ENCODE peak calls at places on chromosomes 3 and 15, in ten cellular contexts. One of them, this sample, is unnamed.

GRCh38 chr3:119333773-119334492 is 39.8 kb downstream of the ARHGAP31 start:
- DNase-seq in fibroblast of the aortic adventitia: no peak
- DNase-seq in astrocyte of the spinal cord: no peak
- DNase-seq in heart right ventricle: peak; percentile 62
- DNase-seq in breast epithelium: no peak
- DNase-seq in cardiac muscle cell: no peak
- DNase-seq in spleen: no peak
- DNase-seq in foreskin fibroblast: no peak
- DNase-seq in left lung: no peak
- DNase-seq in PC-3: no peak
- DNase-seq in this sample: no peak

GRCh38 chr3:124504332-124505059 is 225.8 kb upstream of the UMPS start:
- DNase-seq in astrocyte of the spinal cord: peak; percentile 46
- DNase-seq in cardiac muscle cell: peak; percentile 66
- DNase-seq in fibroblast of the aortic adventitia: peak; percentile 39
- DNase-seq in PC-3: peak; percentile 47
- DNase-seq in left lung: no peak
- DNase-seq in breast epithelium: no peak
- DNase-seq in spleen: no peak
- DNase-seq in foreskin fibroblast: no peak
- DNase-seq in heart right ventricle: peak; percentile 27
- DNase-seq in this sample: peak; percentile 41

GRCh38 chr15:27825023-27825422 is 274.1 kb downstream of the OCA2 start:
- DNase-seq in PC-3: no peak
- DNase-seq in foreskin fibroblast: no peak
- DNase-seq in astrocyte of the spinal cord: no peak
- DNase-seq in cardiac muscle cell: no peak
- DNase-seq in heart right ventricle: no peak
- DNase-seq in fibroblast of the aortic adventitia: no peak
- DNase-seq in left lung: no peak
- DNase-seq in spleen: no peak
- DNase-seq in breast epithelium: no peak
- DNase-seq in this sample: no peak

GRCh38 chr15:57227899-57228298 is 148.4 kb upstream of the CGNL1 start:
- DNase-seq in fibroblast of the aortic adventitia: peak; percentile 92
- DNase-seq in PC-3: no peak
- DNase-seq in foreskin fibroblast: peak; percentile 77
- DNase-seq in cardiac muscle cell: peak; percentile 78
- DNase-seq in heart right ventricle: no peak
- DNase-seq in left lung: no peak
- DNase-seq in breast epithelium: no peak
- DNase-seq in astrocyte of the spinal cord: peak; percentile 92
- DNase-seq in spleen: no peak
- DNase-seq in this sample: peak; percentile 94

GRCh38 chr3:12369029-12369428 is 80.2 kb downstream of the PPARG start:
- DNase-seq in breast epithelium: no peak
- DNase-seq in PC-3: no peak
- DNase-seq in fibroblast of the aortic adventitia: no peak
- DNase-seq in heart right ventricle: no peak
- DNase-seq in left lung: no peak
- DNase-seq in astrocyte of the spinal cord: no peak
- DNase-seq in cardiac muscle cell: no peak
- DNase-seq in spleen: no peak
- DNase-seq in foreskin fibroblast: no peak
- DNase-seq in this sample: no peak

GRCh38 chr15:44015555-44015954 is 179.5 kb downstream of the FRMD5 start:
- DNase-seq in foreskin fibroblast: no peak
- DNase-seq in cardiac muscle cell: peak; percentile 58
- DNase-seq in astrocyte of the spinal cord: peak; percentile 46
- DNase-seq in spleen: no peak
- DNase-seq in fibroblast of the aortic adventitia: peak; percentile 76
- DNase-seq in left lung: no peak
- DNase-seq in heart right ventricle: no peak
- DNase-seq in breast epithelium: no peak
- DNase-seq in PC-3: no peak
- DNase-seq in this sample: no peak

GRCh38 chr15:38608682-38609081 is 44.1 kb upstream of the RASGRP1 start:
- DNase-seq in astrocyte of the spinal cord: no peak
- DNase-seq in left lung: no peak
- DNase-seq in cardiac muscle cell: no peak
- DNase-seq in spleen: no peak
- DNase-seq in breast epithelium: no peak
- DNase-seq in heart right ventricle: no peak
- DNase-seq in foreskin fibroblast: no peak
- DNase-seq in PC-3: no peak
- DNase-seq in fibroblast of the aortic adventitia: no peak
- DNase-seq in this sample: no peak

GRCh38 chr3:182220013-182220412 is 508.3 kb downstream of the SOX2 start:
- DNase-seq in foreskin fibroblast: no peak
- DNase-seq in left lung: no peak
- DNase-seq in breast epithelium: no peak
- DNase-seq in heart right ventricle: no peak
- DNase-seq in spleen: no peak
- DNase-seq in PC-3: no peak
- DNase-seq in astrocyte of the spinal cord: no peak
- DNase-seq in cardiac muscle cell: no peak
- DNase-seq in fibroblast of the aortic adventitia: no peak
- DNase-seq in this sample: no peak

DNA sequence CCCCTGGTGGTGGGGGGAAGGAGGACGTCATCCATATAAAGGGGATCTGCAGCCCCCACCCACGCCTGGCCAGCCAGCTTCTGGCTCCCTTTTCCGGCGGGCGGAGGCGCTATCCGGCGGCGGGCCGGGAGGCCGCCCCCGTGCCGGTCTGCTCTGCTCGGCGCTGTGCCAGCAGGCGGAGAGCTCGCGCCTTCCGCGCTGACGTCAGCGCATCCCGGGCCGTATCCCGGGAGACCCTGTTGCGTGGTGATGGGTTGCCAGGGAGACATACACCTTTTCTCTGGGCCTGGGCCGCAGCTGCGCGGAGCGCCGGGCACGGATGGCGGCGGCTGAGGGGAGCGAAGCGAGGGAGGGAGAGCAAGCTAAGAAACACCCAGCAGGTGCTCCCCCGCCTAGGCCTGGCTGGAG is 1.1 kb downstream of the FAM131A start:
- DNase-seq in breast epithelium: peak; percentile 71
- DNase-seq in spleen: no peak
- DNase-seq in foreskin fibroblast: peak; percentile 46
- DNase-seq in PC-3: no peak
- DNase-seq in heart right ventricle: peak; percentile 89
- DNase-seq in fibroblast of the aortic adventitia: peak; percentile 86
- DNase-seq in cardiac muscle cell: peak; percentile 93
- DNase-seq in astrocyte of the spinal cord: peak; percentile 88
- DNase-seq in left lung: peak; percentile 81
- DNase-seq in this sample: no peak
- H3K4me3 ChIP-seq in breast epithelium: peak overlapping the region; percentile 84
- H3K4me3 ChIP-seq in spleen: no peak overlapping the region
- H3K4me3 ChIP-seq in foreskin fibroblast: no peak overlapping the region
- H3K4me3 ChIP-seq in PC-3: no peak overlapping the region
- H3K4me3 ChIP-seq in heart right ventricle: peak overlapping the region; percentile 79
- H3K4me3 ChIP-seq in fibroblast of the aortic adventitia: peak overlapping the region; percentile 77
- H3K4me3 ChIP-seq in cardiac muscle cell: no peak overlapping the region
- H3K4me3 ChIP-seq in astrocyte of the spinal cord: peak overlapping the region; percentile 34
- H3K4me3 ChIP-seq in left lung: no peak overlapping the region
- H3K4me3 ChIP-seq in this sample: peak overlapping the region; percentile 57

DNA sequence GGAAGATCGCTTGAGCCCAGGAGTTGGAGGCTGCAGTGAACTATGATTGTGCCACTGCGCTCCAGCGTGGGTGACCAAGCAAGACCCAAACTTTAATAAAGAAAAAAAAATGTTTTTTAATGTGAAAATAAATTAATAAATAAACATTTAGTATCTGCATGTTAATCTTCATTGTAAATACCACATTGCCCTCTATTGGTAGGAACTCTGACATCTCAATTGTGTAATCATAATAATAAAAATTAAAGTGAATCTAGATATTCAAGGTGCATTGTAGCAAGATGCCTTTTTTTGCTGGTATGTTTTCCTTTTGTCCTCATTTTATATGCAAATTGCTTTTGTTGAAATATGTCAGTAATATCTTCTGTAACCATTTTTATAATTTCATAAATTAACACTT is 95.0 kb upstream of the LIMD1 start:
- DNase-seq in cardiac muscle cell: peak; percentile 71
- DNase-seq in heart right ventricle: no peak
- DNase-seq in spleen: no peak
- DNase-seq in PC-3: peak; percentile 72
- DNase-seq in fibroblast of the aortic adventitia: peak; percentile 76
- DNase-seq in astrocyte of the spinal cord: peak; percentile 65
- DNase-seq in breast epithelium: no peak
- DNase-seq in foreskin fibroblast: no peak
- DNase-seq in left lung: no peak
- DNase-seq in this sample: peak; percentile 56
- TF ChIP-seq CTCF in cardiac muscle cell: peak; percentile 41
- TF ChIP-seq CTCF in heart right ventricle: no peak
- TF ChIP-seq CTCF in spleen: no peak
- TF ChIP-seq CTCF in PC-3: peak; percentile 66
- TF ChIP-seq CTCF in fibroblast of the aortic adventitia: peak; percentile 47
- TF ChIP-seq CTCF in astrocyte of the spinal cord: peak; percentile 24
- TF ChIP-seq CTCF in breast epithelium: peak; percentile 63
- TF ChIP-seq CTCF in foreskin fibroblast: no peak
- TF ChIP-seq CTCF in left lung: no peak
- TF ChIP-seq CTCF in this sample: peak; percentile 13

DNA sequence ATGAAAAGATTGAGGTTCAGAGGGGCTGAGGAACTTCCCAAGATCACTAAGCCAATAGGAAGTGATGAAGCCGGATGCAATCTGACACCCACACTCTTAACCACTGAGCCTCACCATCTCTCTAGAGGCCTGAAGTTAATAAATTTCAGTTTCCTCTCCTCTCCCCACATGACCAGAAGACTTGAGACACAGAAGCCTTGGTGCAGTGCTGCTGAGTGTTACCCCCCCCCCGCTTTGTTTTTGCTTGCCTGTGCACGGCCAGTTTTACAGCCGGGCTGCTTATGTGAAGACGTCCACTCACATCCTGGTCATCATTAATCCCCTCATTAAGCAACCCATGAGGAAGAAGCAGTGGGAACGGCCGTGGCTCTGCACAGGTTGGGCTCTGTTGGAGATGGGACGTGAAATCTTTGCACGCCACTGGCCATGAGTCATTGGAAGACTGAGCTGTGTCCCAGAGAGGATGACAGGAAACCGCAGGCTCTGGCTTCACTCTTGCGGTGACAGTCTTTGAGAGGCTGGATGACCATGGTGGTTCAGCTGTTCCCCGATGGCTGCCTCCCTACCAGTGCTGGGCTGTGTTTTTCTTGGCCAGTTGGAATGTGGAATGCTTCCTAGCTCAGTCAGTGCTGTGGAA is 232.5 kb upstream of the LRTM1 start:
- DNase-seq in foreskin fibroblast: peak; percentile 100
- DNase-seq in cardiac muscle cell: peak; percentile 91
- DNase-seq in heart right ventricle: peak; percentile 52
- DNase-seq in breast epithelium: no peak
- DNase-seq in spleen: no peak
- DNase-seq in astrocyte of the spinal cord: peak; percentile 100
- DNase-seq in left lung: no peak
- DNase-seq in PC-3: peak; percentile 88
- DNase-seq in fibroblast of the aortic adventitia: peak; percentile 98
- DNase-seq in this sample: peak; percentile 100
- H3K4me3 ChIP-seq in foreskin fibroblast: no peak overlapping the region
- H3K4me3 ChIP-seq in cardiac muscle cell: no peak overlapping the region
- H3K4me3 ChIP-seq in heart right ventricle: no peak overlapping the region
- H3K4me3 ChIP-seq in breast epithelium: no peak overlapping the region
- H3K4me3 ChIP-seq in spleen: no peak overlapping the region
- H3K4me3 ChIP-seq in astrocyte of the spinal cord: no peak overlapping the region
- H3K4me3 ChIP-seq in left lung: no peak overlapping the region
- H3K4me3 ChIP-seq in PC-3: no peak overlapping the region
- H3K4me3 ChIP-seq in fibroblast of the aortic adventitia: peak overlapping the region; percentile 19
- H3K4me3 ChIP-seq in this sample: no peak overlapping the region

GRCh38 chr3:98764692-98765002 is 1.5 kb downstream of the ST3GAL6 start:
- DNase-seq in heart right ventricle: no peak
- DNase-seq in foreskin fibroblast: no peak
- DNase-seq in breast epithelium: no peak
- DNase-seq in spleen: no peak
- DNase-seq in cardiac muscle cell: no peak
- DNase-seq in astrocyte of the spinal cord: no peak
- DNase-seq in fibroblast of the aortic adventitia: no peak
- DNase-seq in PC-3: no peak
- DNase-seq in left lung: no peak
- DNase-seq in this sample: no peak

GRCh38 chr3:98763814-98764691 is 913 bp downstream of the ST3GAL6 start:
- DNase-seq in breast epithelium: no peak
- DNase-seq in left lung: peak; percentile 26
- DNase-seq in cardiac muscle cell: peak; percentile 52
- DNase-seq in heart right ventricle: no peak
- DNase-seq in astrocyte of the spinal cord: no peak
- DNase-seq in foreskin fibroblast: no peak
- DNase-seq in spleen: peak; percentile 65
- DNase-seq in PC-3: no peak
- DNase-seq in fibroblast of the aortic adventitia: no peak
- DNase-seq in this sample: no peak

GRCh38 chr3:98761656-98762229 is 1.4 kb upstream of the ST3GAL6 start:
- DNase-seq in left lung: no peak
- DNase-seq in cardiac muscle cell: no peak
- DNase-seq in astrocyte of the spinal cord: no peak
- DNase-seq in PC-3: no peak
- DNase-seq in fibroblast of the aortic adventitia: no peak
- DNase-seq in spleen: no peak
- DNase-seq in heart right ventricle: no peak
- DNase-seq in foreskin fibroblast: no peak
- DNase-seq in breast epithelium: no peak
- DNase-seq in this sample: no peak

GRCh38 chr3:98765721-98766120 is 2.6 kb downstream of the ST3GAL6 start:
- DNase-seq in heart right ventricle: peak; percentile 50
- DNase-seq in foreskin fibroblast: no peak
- DNase-seq in cardiac muscle cell: no peak
- DNase-seq in PC-3: no peak
- DNase-seq in spleen: no peak
- DNase-seq in fibroblast of the aortic adventitia: no peak
- DNase-seq in breast epithelium: no peak
- DNase-seq in left lung: no peak
- DNase-seq in astrocyte of the spinal cord: no peak
- DNase-seq in this sample: no peak

DNA sequence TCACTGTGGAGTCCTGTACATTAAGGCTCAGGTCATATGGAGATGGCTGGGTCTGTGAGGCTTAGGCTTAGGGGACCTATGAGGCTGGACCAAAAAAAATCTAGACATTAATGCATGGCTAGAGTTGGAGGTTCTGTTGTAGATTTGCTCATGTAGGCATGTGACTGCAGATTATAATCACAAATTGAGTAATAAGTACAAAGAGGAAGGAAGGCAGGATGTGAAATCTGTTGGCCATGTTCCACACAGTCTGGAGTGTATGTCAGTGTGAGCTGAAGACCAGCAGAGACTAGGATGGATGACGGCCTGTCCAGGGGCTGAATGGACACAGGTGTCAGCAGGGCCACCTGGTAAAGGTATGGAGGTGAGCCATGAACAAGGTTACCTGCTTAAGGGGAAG is at the start of gene ST3GAL6:
- DNase-seq in fibroblast of the aortic adventitia: peak; percentile 58
- DNase-seq in heart right ventricle: peak; percentile 48
- DNase-seq in spleen: peak; percentile 76
- DNase-seq in astrocyte of the spinal cord: no peak
- DNase-seq in breast epithelium: no peak
- DNase-seq in PC-3: no peak
- DNase-seq in cardiac muscle cell: peak; percentile 79
- DNase-seq in left lung: peak; percentile 36
- DNase-seq in foreskin fibroblast: no peak
- DNase-seq in this sample: no peak
- TF ChIP-seq CTCF in fibroblast of the aortic adventitia: no peak
- TF ChIP-seq CTCF in heart right ventricle: no peak
- TF ChIP-seq CTCF in spleen: no peak
- TF ChIP-seq CTCF in astrocyte of the spinal cord: no peak
- TF ChIP-seq CTCF in breast epithelium: no peak
- TF ChIP-seq CTCF in PC-3: no peak
- TF ChIP-seq CTCF in cardiac muscle cell: no peak
- TF ChIP-seq CTCF in left lung: no peak
- TF ChIP-seq CTCF in foreskin fibroblast: no peak
- TF ChIP-seq CTCF in this sample: no peak

This sample was measured in astrocyte of the cerebellum.